ENCODE peak calls at places on chromosomes 6 and 20, in six cellular contexts. R is A673, U is NCI-H1092, L is GM06990, W is Caki2, M is kidney tubule cell. K is an unnamed sample.

GRCh38 chr20:1623501-1624250 is 3.9 kb upstream of the SIRPB1 start:
- DNase-seq in R (no peak), U (no peak), L (no peak), W (no peak), M (peak; percentile 1), K (no peak)

GRCh38 chr6:21987501-21987957 is 309.3 kb downstream of the PRL start:
- DNase-seq in R (peak; percentile 51), U (no peak), L (peak; percentile 22), W (peak; percentile 87), M (peak; percentile 94), K (no peak)

GRCh38 chr6:141685416-141685815 is 447.3 kb upstream of the GJE1 start:
- DNase-seq in R (no peak), U (no peak), L (no peak), W (no peak), M (no peak), K (no peak)

GRCh38 chr6:154202334-154202733 is 154.3 kb downstream of the IPCEF1 start:
- DNase-seq in R (no peak), U (no peak), L (no peak), W (no peak), M (no peak), K (no peak)

GRCh38 chr6:37171141-37171969 is 1.4 kb downstream of the PIM1 start:
- DNase-seq in R (peak; percentile 30), U (no peak), L (peak; percentile 61), W (no peak), M (peak; percentile 48), K (no peak)

GRCh38 chr20:50237349-50237748 is 46.7 kb downstream of the CEBPB start:
- DNase-seq in R (no peak), U (no peak), L (no peak), W (no peak), M (peak; percentile 65), K (no peak)

GRCh38 chr20:63032026-63032800 is 25.4 kb upstream of the BHLHE23 start:
- DNase-seq in R (no peak), U (no peak), L (no peak), W (no peak), M (no peak), K (no peak)

GRCh38 chr6:84618836-84619235 is 145.6 kb downstream of the TBX18 start:
- DNase-seq in R (peak; percentile 53), U (no peak), L (no peak), W (no peak), M (no peak), K (no peak)